ENCODE peak calls at places on chromosomes 12 and 14, in six cellular contexts. L is trophoblast cell, C is IMR-90, U is H9, N is mesenchymal stem cell, G is H1. T is an unnamed sample.

GRCh38 chr12:22625671-22626251 is 790 bp downstream of the ETNK1 start:
- DNase-seq in L (peak), C (peak), U (peak), N (peak), G (no peak), T (peak)

GRCh38 chr12:25436206-25436912 is 116.7 kb downstream of the LMNTD1 start:
- DNase-seq in L (peak), C (peak), U (peak), N (peak), G (no peak), T (peak)

GRCh38 chr12:60020068-60020467 is 424.2 kb downstream of the SLC16A7 start:
- DNase-seq in L (no peak), C (no peak), U (no peak), N (no peak), G (no peak), T (no peak)

GRCh38 chr14:72094844-72095582 is 162.8 kb downstream of the RGS6 start:
- DNase-seq in L (no peak), C (no peak), U (no peak), N (no peak), G (no peak), T (no peak)

GRCh38 chr14:75832621-75833297 is 149.0 kb downstream of the TGFB3 start:
- DNase-seq in L (peak), C (peak), U (no peak), N (no peak), G (no peak), T (no peak)

GRCh38 chr14:68470361-68470760 is 322.5 kb downstream of the ZFP36L1 start:
- DNase-seq in L (no peak), C (no peak), U (no peak), N (no peak), G (no peak), T (no peak)

GRCh38 chr12:65682145-65682544 is 142.1 kb upstream of the HMGA2 start:
- DNase-seq in L (no peak), C (no peak), U (no peak), N (no peak), G (no peak), T (no peak)

GRCh38 chr14:76640923-76641395 is 120.3 kb upstream of the VASH1 start:
- DNase-seq in L (no peak), C (no peak), U (no peak), N (no peak), G (no peak), T (no peak)

GRCh38 chr14:103129301-103130016 is 6.2 kb downstream of the TNFAIP2 start:
- DNase-seq in L (peak), C (no peak), U (no peak), N (no peak), G (no peak), T (no peak)

GRCh38 chr14:58768977-58769376 is 131.2 kb downstream of the DACT1 start:
- DNase-seq in L (no peak), C (no peak), U (peak), N (no peak), G (peak), T (no peak)

GRCh38 chr12:116160196-116160595 is 117.3 kb downstream of the MED13L start:
- DNase-seq in L (peak), C (peak), U (no peak), N (peak), G (no peak), T (no peak)

GRCh38 chr14:76964695-76965094 is 63.8 kb downstream of the IRF2BPL start:
- DNase-seq in L (no peak), C (no peak), U (no peak), N (no peak), G (no peak), T (no peak)

GRCh38 chr14:85443001-85443400 is 86.9 kb upstream of the FLRT2 start:
- DNase-seq in L (no peak), C (peak), U (no peak), N (no peak), G (no peak), T (no peak)

GRCh38 chr14:59787045-59787674 is 83.4 kb downstream of the RTN1 start:
- DNase-seq in L (no peak), C (no peak), U (peak), N (no peak), G (no peak), T (no peak)

GRCh38 chr12:91781114-91781513 is 364.5 kb downstream of the BTG1 start:
- DNase-seq in L (no peak), C (peak), U (no peak), N (peak), G (no peak), T (no peak)

GRCh38 chr14:77615231-77616132 is 955 bp downstream of the SPTLC2 start:
- DNase-seq in L (no peak), C (peak), U (no peak), N (peak), G (no peak), T (peak)

DNA sequence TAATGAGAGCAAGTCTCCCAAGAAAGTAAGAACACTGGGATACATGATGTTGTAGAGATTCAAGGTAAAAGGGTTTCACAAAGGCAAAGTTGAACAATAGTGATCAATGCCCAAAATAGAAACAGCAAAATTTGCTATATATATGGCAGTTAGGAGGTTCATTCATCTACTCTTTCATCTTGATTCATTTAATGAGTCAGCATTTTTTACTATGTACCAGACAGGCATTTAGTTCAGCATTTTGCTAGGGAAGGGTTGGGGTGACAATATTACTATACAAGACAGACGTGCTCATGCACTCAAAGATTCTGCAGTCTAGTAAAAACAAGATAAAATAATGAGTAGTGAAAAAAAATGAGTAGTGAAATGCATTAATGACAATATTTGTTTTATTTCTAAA is 264.9 kb upstream of the LMO3 start:
- DNase-seq in L (no peak), C (no peak), U (no peak), N (no peak), G (no peak), T (no peak)
- H4K91ac ChIP-seq in L (no peak), C (no peak), U (no peak), N (no peak), G (no peak), T (no peak)

GRCh38 chr14:104684449-104684821 is 5.0 kb upstream of the INF2 start:
- DNase-seq in L (no peak), C (no peak), U (no peak), N (no peak), G (no peak), T (no peak)

GRCh38 chr14:104681689-104682074 is 7.7 kb upstream of the INF2 start:
- DNase-seq in L (peak), C (peak), U (peak), N (peak), G (peak), T (peak)

GRCh38 chr14:104682107-104682593 is 7.3 kb upstream of the INF2 start:
- DNase-seq in L (peak), C (no peak), U (peak), N (no peak), G (peak), T (no peak)

GRCh38 chr14:104685216-104685997 is 4.0 kb upstream of the INF2 start:
- DNase-seq in L (peak), C (no peak), U (no peak), N (no peak), G (no peak), T (no peak)

GRCh38 chr14:104683653-104684448 is 5.6 kb upstream of the INF2 start:
- DNase-seq in L (no peak), C (no peak), U (no peak), N (no peak), G (no peak), T (no peak)
- H2BK120ac ChIP-seq in L (peak), C (no peak), U (no peak), N (no peak), G (no peak), T (no peak)

GRCh38 chr12:14780851-14781250 is 22.4 kb downstream of the WBP11 start:
- DNase-seq in L (no peak), C (no peak), U (no peak), N (no peak), G (no peak), T (no peak)
- H3K4me2 ChIP-seq in L (no peak), C (peak), U (no peak), N (no peak), G (no peak), T (no peak)

DNA sequence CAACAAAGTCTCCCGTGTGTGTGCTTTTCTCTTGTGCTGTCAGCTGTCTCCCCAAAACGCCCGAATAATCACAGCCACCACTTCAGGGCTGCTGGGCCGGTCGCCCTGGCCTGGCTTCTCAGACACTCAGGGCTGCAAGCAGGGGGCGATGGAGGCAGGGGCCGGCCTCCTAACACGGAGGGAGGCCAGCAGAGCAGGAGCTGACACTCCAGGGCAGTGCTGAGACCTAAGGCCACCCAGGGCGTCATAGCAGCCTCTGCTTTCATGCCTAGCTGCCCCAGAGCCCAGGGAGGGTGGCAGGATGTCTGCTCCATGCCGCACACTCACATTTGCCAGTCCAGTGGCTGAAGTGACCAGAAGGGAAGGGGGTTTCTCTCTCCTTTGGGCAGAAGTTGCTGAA is 25.6 kb downstream of the STX2 start:
- DNase-seq in L (no peak), C (no peak), U (peak), N (no peak), G (no peak), T (no peak)
- H4K91ac ChIP-seq in L (no peak), C (no peak), U (no peak), N (no peak), G (peak), T (no peak)

DNA sequence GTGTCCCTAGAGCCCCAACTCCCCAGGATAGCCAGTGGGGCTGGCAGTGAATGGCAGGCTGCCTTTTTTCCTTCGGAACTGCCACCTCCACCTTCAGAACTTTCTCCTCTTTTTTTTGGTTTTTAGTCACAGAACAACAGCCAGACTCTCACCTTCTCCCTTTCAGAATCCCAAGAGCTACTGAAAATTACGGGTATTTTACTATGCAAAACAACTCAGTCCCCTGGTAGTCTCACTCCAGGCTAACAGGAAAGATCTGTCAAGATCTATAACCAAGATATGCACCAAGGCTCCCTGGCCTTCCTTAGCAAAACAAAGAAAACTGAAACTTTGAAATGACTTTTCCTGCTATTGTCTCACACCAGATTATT is 12.5 kb downstream of the PLEKHG6 start:
- DNase-seq in L (no peak), C (no peak), U (no peak), N (no peak), G (no peak), T (no peak)
- H2BK120ac ChIP-seq in L (no peak), C (no peak), U (no peak), N (no peak), G (peak), T (no peak)

GRCh38 chr14:23894687-23895419 is 58.7 kb upstream of the DHRS4 start:
- DNase-seq in L (no peak), C (no peak), U (no peak), N (no peak), G (no peak), T (no peak)
- H3K4me2 ChIP-seq in L (no peak), C (no peak), U (no peak), N (no peak), G (no peak), T (no peak)

GRCh38 chr14:96235426-96235825 is 20.6 kb upstream of the BDKRB1 start:
- DNase-seq in L (no peak), C (no peak), U (no peak), N (no peak), G (no peak), T (no peak)

GRCh38 chr14:96238676-96239075 is 17.3 kb upstream of the BDKRB1 start:
- DNase-seq in L (no peak), C (no peak), U (no peak), N (peak), G (no peak), T (no peak)

GRCh38 chr14:96240641-96241040 is 15.4 kb upstream of the BDKRB1 start:
- DNase-seq in L (no peak), C (no peak), U (no peak), N (no peak), G (no peak), T (no peak)

GRCh38 chr14:96239759-96240158 is 16.3 kb upstream of the BDKRB1 start:
- DNase-seq in L (no peak), C (no peak), U (no peak), N (no peak), G (no peak), T (no peak)

GRCh38 chr14:96237641-96238040 is 18.4 kb upstream of the BDKRB1 start:
- DNase-seq in L (no peak), C (no peak), U (no peak), N (no peak), G (no peak), T (no peak)
- H4K91ac ChIP-seq in L (no peak), C (no peak), U (no peak), N (no peak), G (no peak), T (no peak)

DNA sequence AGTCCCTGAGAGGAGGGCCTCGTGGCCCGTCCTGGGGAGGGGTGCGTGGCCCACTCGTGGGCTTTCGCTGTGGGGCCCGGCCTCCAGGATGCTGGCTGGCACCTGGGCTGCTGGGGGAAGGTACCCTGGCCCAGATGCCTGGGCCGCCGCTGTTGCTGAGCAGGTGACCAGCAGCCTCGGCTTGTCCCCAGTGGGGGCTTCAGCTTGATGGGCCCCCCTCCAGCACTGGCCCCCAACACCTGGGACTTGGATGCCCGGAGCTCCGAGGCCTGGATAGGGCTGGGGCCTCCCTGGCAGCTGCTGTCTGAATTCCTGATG is 10.8 kb downstream of the KIF26A start:
- DNase-seq in L (no peak), C (no peak), U (no peak), N (no peak), G (no peak), T (no peak)
- H2BK120ac ChIP-seq in L (peak), C (no peak), U (no peak), N (peak), G (no peak), T (peak)

T was measured in neuronal stem cell.